ENCODE peak calls at places on chromosomes 2 and 18, in seven cellular contexts. J, D, A, B, R, S and K are unnamed samples.

GRCh38 chr2:16330012-16330411 is 335.6 kb downstream of the CYRIA start:
- DNase-seq in R (no peak), S (no peak), J (no peak), D (peak), A (peak), B (no peak), K (peak)

GRCh38 chr2:16649353-16650286 is 16.0 kb downstream of the CYRIA start:
- DNase-seq in A (no peak), S (no peak), D (no peak), B (no peak), R (no peak), J (no peak), K (no peak)

GRCh38 chr2:178870703-178871102 is 63.5 kb upstream of the TTN start:
- DNase-seq in D (no peak), R (no peak), B (no peak), A (no peak), S (no peak), J (peak), K (no peak)

GRCh38 chr2:18430996-18431748 is 129.3 kb downstream of the RDH14 start:
- DNase-seq in J (no peak), D (no peak), S (no peak), A (no peak), R (no peak), B (no peak), K (no peak)

GRCh38 chr2:236785611-236786057 is 216.0 kb downstream of the ACKR3 start:
- DNase-seq in B (no peak), J (no peak), R (no peak), A (no peak), D (peak), S (peak), K (no peak)

GRCh38 chr2:71471276-71471675 is 17.9 kb downstream of the DYSF start:
- DNase-seq in A (no peak), D (no peak), J (peak), R (no peak), S (no peak), B (no peak), K (peak)

GRCh38 chr2:216619411-216620393 is 13.5 kb upstream of the IGFBP2 start:
- DNase-seq in D (peak), A (no peak), S (no peak), J (peak), R (peak), B (peak), K (peak)

GRCh38 chr2:164625378-164625971 is 4.2 kb upstream of the GRB14 start:
- DNase-seq in A (no peak), S (no peak), J (no peak), D (no peak), B (no peak), R (no peak), K (no peak)

GRCh38 chr2:170396799-170397459 is 219.0 kb downstream of the MYO3B start:
- DNase-seq in S (no peak), B (no peak), R (no peak), J (peak), A (no peak), D (peak), K (peak)

GRCh38 chr2:159904127-159904564 is 106.1 kb upstream of the CD302 start:
- DNase-seq in D (no peak), R (no peak), A (no peak), J (no peak), B (no peak), S (peak), K (no peak)

GRCh38 chr18:64405161-64405560 is 256.3 kb upstream of the LINC00305 start:
- DNase-seq in R (no peak), D (no peak), S (peak), A (no peak), J (peak), B (no peak), K (peak)

GRCh38 chr2:40428434-40428833 is 23.5 kb downstream of the SLC8A1 start:
- DNase-seq in D (no peak), B (no peak), R (no peak), J (peak), S (no peak), A (no peak), K (no peak)

GRCh38 chr2:101223814-101224231 is 28.9 kb upstream of the CNOT11 start:
- DNase-seq in D (no peak), J (no peak), B (no peak), A (no peak), S (no peak), R (no peak), K (no peak)

GRCh38 chr2:241188386-241189092 is at the start of gene ANO7:
- DNase-seq in A (no peak), D (no peak), R (no peak), J (no peak), B (no peak), S (no peak), K (no peak)

GRCh38 chr2:238379096-238379810 is 47.5 kb upstream of the ASB1 start:
- DNase-seq in D (no peak), S (no peak), J (peak), B (no peak), A (no peak), R (no peak), K (no peak)

GRCh38 chr18:24490545-24490944 is 30.1 kb downstream of the HRH4 start:
- DNase-seq in D (peak), R (no peak), J (peak), B (no peak), A (no peak), S (peak), K (peak)

DNA sequence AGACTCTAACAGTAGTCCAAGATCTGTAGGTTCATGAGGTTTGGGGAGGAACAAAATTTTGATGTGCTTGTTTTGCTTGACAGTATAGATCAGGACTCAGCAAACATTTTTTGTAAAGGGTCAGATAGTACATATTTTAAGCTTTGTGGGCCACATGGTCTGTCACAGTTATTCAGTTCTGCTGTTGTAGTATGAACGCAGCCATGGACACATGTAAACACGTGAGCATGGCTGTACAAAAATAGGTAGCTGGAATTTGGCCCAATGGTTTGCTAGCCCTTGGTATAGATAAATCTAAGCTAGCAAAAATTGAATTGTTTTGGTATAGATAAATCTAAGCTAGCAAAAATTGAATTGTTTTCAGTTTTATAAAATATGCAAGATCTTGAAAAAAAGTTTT is 120.5 kb downstream of the HIBCH start:
- DNase-seq in J (no peak), S (no peak), D (no peak), A (no peak), B (no peak), R (no peak), K (no peak)
- H2AK5ac ChIP-seq in J (no peak), S (no peak), D (no peak), A (no peak), B (no peak), R (no peak), K (no peak)

GRCh38 chr2:207630491-207630890 is 5.3 kb upstream of the METTL21A start:
- DNase-seq in D (no peak), B (no peak), R (no peak), S (no peak), A (no peak), J (no peak), K (no peak)

GRCh38 chr2:207625014-207625755 is at the start of gene METTL21A:
- DNase-seq in D (peak), R (peak), S (peak), B (peak), J (peak), A (peak), K (peak)

GRCh38 chr2:207632575-207633492 is 7.6 kb upstream of the METTL21A start:
- DNase-seq in R (no peak), S (peak), J (peak), D (peak), A (no peak), B (no peak), K (peak)

GRCh38 chr2:207633686-207634085 is 8.5 kb upstream of the METTL21A start:
- DNase-seq in R (no peak), J (no peak), A (no peak), D (no peak), S (peak), B (no peak), K (no peak)

DNA sequence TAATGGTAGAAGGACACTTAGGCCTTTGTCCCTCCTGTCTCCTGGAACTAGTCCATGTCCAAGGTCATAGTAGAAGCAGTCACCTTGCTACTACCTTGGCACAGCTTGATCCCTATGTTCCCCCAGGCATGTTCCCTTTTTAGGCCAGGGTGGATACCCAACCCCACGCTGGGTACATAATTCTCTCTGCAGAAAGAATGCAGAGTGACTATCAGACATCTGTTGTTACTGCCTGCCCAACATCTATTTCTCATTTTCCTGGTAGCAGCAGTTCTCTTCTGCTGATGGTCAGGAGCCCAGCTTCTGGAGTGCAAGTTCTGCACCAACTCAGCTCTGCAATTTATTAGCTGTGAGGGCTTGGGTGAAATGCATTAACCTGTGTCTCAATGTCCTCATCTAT is 4.4 kb upstream of the METTL21A start:
- DNase-seq in R (no peak), D (no peak), J (no peak), S (no peak), A (no peak), B (no peak), K (no peak)
- H2BK5ac ChIP-seq in R (no peak), D (no peak), J (no peak), S (no peak), A (no peak), B (no peak), K (no peak)

GRCh38 chr2:38747819-38748218 is 3.3 kb downstream of the SRSF7 start:
- DNase-seq in A (no peak), D (no peak), S (no peak), R (no peak), B (no peak), J (no peak), K (no peak)

GRCh38 chr2:38748391-38748790 is 2.8 kb downstream of the SRSF7 start:
- DNase-seq in R (no peak), D (no peak), A (no peak), J (no peak), S (no peak), B (no peak), K (no peak)

GRCh38 chr2:38750793-38751042 is 443 bp downstream of the SRSF7 start:
- DNase-seq in A (no peak), J (no peak), R (no peak), S (peak), D (no peak), B (no peak), K (no peak)

GRCh38 chr2:38750011-38750792 is 959 bp downstream of the SRSF7 start:
- DNase-seq in J (peak), B (no peak), D (no peak), R (no peak), S (peak), A (peak), K (no peak)

GRCh38 chr2:38748857-38749804 is 2.0 kb downstream of the SRSF7 start:
- DNase-seq in J (no peak), R (no peak), S (no peak), D (no peak), B (no peak), A (no peak), K (no peak)
- H3K23ac ChIP-seq in J (peak), R (no peak), S (no peak), D (no peak), B (no peak), A (no peak), K (no peak)

DNA sequence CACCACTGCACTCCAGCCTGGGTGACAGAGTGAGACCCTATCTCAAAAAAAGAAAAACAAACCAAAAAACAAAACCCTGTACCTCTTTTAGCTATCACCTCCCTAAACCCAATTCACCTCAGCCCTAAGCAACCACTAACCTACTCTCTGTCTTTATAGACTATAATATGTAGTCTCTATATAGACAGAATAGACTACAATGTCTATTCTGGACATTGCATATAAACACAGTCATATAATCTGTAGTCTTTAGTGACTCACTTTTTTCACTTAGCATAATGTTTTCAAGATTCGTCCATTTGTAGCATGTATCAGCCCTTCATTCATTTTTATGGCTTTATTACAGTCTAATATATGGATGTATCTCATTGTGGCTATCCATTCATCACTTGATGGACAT is 37.2 kb upstream of the MRPL33 start:
- DNase-seq in J (no peak), D (no peak), R (no peak), S (no peak), B (no peak), A (no peak), K (no peak)
- H2AK5ac ChIP-seq in J (no peak), D (no peak), R (no peak), S (no peak), B (no peak), A (no peak), K (no peak)

GRCh38 chr2:27225526-27225925 is 8.4 kb downstream of the CAD start:
- DNase-seq in S (no peak), R (no peak), J (no peak), B (no peak), D (no peak), A (no peak), K (no peak)
- H2BK5ac ChIP-seq in S (no peak), R (no peak), J (no peak), B (no peak), D (no peak), A (no peak), K (no peak)

DNA sequence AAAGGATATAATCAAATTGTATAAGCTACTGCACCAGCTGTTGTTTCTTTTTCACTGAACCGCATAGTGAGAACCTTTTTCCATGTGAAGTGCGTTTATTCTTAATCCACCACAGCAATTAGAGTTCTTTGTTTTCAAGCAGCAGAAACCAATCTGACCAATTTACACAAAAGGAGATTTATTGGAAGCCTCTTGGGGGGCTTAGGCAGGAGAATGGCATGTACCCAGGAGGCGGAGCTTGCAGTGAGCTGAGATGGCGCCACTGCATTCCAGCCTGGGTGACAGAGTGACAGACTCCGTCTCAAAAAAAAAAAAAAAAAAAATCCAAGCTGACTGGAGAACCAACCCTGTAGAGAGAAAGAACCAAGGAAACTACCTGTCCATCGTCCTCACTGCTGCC is 10.0 kb downstream of the ADNP2 start:
- DNase-seq in J (no peak), R (no peak), D (peak), S (no peak), A (peak), B (no peak), K (no peak)
- H3K23ac ChIP-seq in J (no peak), R (no peak), D (no peak), S (no peak), A (no peak), B (no peak), K (no peak)

GRCh38 chr2:109422071-109422757 is 191.6 kb downstream of the SEPTIN10 start:
- DNase-seq in B (no peak), J (peak), A (no peak), R (no peak), S (no peak), D (no peak), K (no peak)

GRCh38 chr2:109419960-109420370 is 193.8 kb downstream of the SEPTIN10 start:
- DNase-seq in S (peak), D (no peak), R (no peak), J (peak), B (no peak), A (no peak), K (peak)

GRCh38 chr2:109421101-109421500 is 192.7 kb downstream of the SEPTIN10 start:
- DNase-seq in J (no peak), D (no peak), S (no peak), B (no peak), A (no peak), R (no peak), K (no peak)

GRCh38 chr2:109422758-109423500 is 190.8 kb downstream of the SEPTIN10 start:
- DNase-seq in S (no peak), B (no peak), D (no peak), A (no peak), J (no peak), R (no peak), K (no peak)

DNA sequence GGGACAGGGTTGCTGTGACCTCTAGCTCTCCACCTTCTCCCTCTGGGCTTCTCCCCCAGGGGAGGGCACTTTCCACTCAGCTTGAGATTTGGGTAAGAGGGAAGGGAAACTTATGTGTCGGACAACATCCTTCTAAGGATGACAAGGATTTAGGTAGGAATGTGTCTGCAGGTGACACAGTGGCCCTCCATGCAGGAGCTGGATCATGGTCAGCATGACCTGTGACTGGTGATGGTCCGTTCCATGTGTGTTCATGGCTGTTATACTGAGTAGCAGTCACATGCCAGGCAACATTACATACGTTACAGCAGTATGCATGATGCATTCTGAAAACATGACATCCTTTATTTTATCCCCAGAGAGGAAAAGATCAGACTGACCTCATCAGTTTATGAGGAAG is 192.2 kb downstream of the SEPTIN10 start:
- DNase-seq in D (no peak), B (no peak), J (no peak), S (no peak), A (no peak), R (no peak), K (no peak)
- H2AK5ac ChIP-seq in D (no peak), B (no peak), J (peak), S (no peak), A (no peak), R (no peak), K (no peak)